ENCODE peak calls at places on chromosomes 4 and X, in eight cellular contexts. Q is cardiac fibroblast, R is HT-29, O is OCI-LY7, P is GM13976, S is iris pigment epithelial cell, D is anterior cingulate cortex, L is SK-N-DZ. J is an unnamed sample.
A peak's percentile ranks its signal among the peaks of the same experiment; 100 is the strongest.

GRCh38 chrX:153495362-153495751 is 577 bp downstream of the BGN start:
- DNase-seq in D (peak; percentile 19), S (no peak), O (no peak), R (no peak), P (no peak), L (no peak), Q (peak; percentile 64), J (no peak)

GRCh38 chr4:3287271-3287971 is 5.4 kb upstream of the RGS12 start:
- DNase-seq in O (no peak), P (peak; percentile 19), D (no peak), R (no peak), L (no peak), Q (no peak), S (no peak), J (no peak)

GRCh38 chrX:102765794-102766193 is 45.3 kb downstream of the GPRASP3 start:
- DNase-seq in D (peak; percentile 1), O (no peak), L (no peak), S (peak; percentile 23), R (no peak), Q (peak; percentile 74), P (no peak), J (no peak)

GRCh38 chr4:51942833-51943215 is 77.3 kb downstream of the LRRC66 start:
- DNase-seq in L (no peak), R (peak; percentile 7), S (no peak), Q (no peak), O (no peak), P (no peak), D (no peak), J (no peak)

GRCh38 chr4:15425520-15425919 is 2.3 kb upstream of the C1QTNF7 start:
- DNase-seq in P (no peak), S (no peak), Q (no peak), D (no peak), R (no peak), L (no peak), O (no peak), J (no peak)

GRCh38 chr4:124478518-124478917 is 234.0 kb downstream of the ANKRD50 start:
- DNase-seq in L (peak; percentile 42), R (no peak), S (no peak), Q (peak; percentile 62), O (no peak), P (no peak), D (no peak), J (no peak)

GRCh38 chr4:123643691-123644090 is 247.1 kb downstream of the SPRY1 start:
- DNase-seq in R (no peak), P (no peak), O (no peak), Q (no peak), L (no peak), S (no peak), D (no peak), J (no peak)

GRCh38 chrX:130801901-130802300 is 101.1 kb downstream of the ENOX2 start:
- DNase-seq in L (no peak), D (no peak), O (no peak), R (no peak), P (no peak), S (peak; percentile 3), Q (peak; percentile 29), J (no peak)

GRCh38 chr4:90234916-90235547 is 107.8 kb downstream of the CCSER1 start:
- DNase-seq in Q (no peak), D (no peak), P (no peak), R (no peak), O (no peak), L (peak; percentile 3), S (no peak), J (no peak)

J was measured in GM18507.